ENCODE peak calls at places on chromosomes 7 and 10, in five cellular contexts. R is IMR-90, Q is fibroblast of lung, L is GM23338, U is pancreas. P is an unnamed sample.

GRCh38 chr7:87872356-87872755 is 3.8 kb downstream of the SLC25A40 start:
- DNase-seq in R (no peak), U (no peak), Q (no peak), L (no peak), P (no peak)

GRCh38 chr10:74873803-74874452 is 47.5 kb downstream of the KAT6B start:
- DNase-seq in R (peak), U (no peak), L (no peak), Q (peak), P (no peak)

GRCh38 chr10:91296471-91296870 is 76.0 kb downstream of the PCGF5 start:
- DNase-seq in Q (peak), L (peak), U (no peak), R (no peak), P (no peak)

GRCh38 chr10:112122827-112123226 is 60.7 kb downstream of the GPAM start:
- DNase-seq in R (no peak), Q (no peak), U (no peak), L (no peak), P (no peak)

GRCh38 chr7:84746347-84746746 is 440.5 kb downstream of the SEMA3D start:
- DNase-seq in R (peak), L (no peak), U (no peak), Q (peak), P (no peak)

GRCh38 chr7:137670521-137671064 is 176.2 kb downstream of the DGKI start:
- DNase-seq in U (no peak), L (no peak), R (peak), Q (peak), P (no peak)

GRCh38 chr10:3226960-3227724 is 54.6 kb upstream of the PITRM1 start:
- DNase-seq in Q (peak), L (no peak), U (no peak), R (peak), P (no peak)

GRCh38 chr10:52353960-52354394 is 39.9 kb downstream of the DKK1 start:
- DNase-seq in U (no peak), R (peak), Q (peak), L (no peak), P (no peak)

GRCh38 chr10:118112496-118113125 is 65.9 kb upstream of the RAB11FIP2 start:
- DNase-seq in R (no peak), U (no peak), L (no peak), Q (no peak), P (no peak)

GRCh38 chr10:33211123-33211878 is 123.2 kb downstream of the NRP1 start:
- DNase-seq in R (peak), U (no peak), Q (peak), L (no peak), P (no peak)

GRCh38 chr10:12841826-12842225 is 159.7 kb downstream of the CCDC3 start:
- DNase-seq in L (no peak), U (no peak), R (no peak), Q (no peak), P (no peak)

GRCh38 chr7:47497367-47498096 is 84.4 kb downstream of the TNS3 start:
- DNase-seq in R (no peak), Q (peak), L (no peak), U (no peak), P (no peak)

GRCh38 chr7:105652359-105652993 is 71.2 kb upstream of the EFCAB10 start:
- DNase-seq in R (peak), L (peak), U (peak), Q (peak), P (peak)

GRCh38 chr7:151058766-151059361 is 525 bp upstream of the SLC4A2 start:
- DNase-seq in U (no peak), Q (no peak), L (no peak), R (no peak), P (no peak)

GRCh38 chr10:43965033-43965917 is 316.6 kb upstream of the ZNF32 start:
- DNase-seq in Q (peak), R (peak), L (no peak), U (peak), P (no peak)

GRCh38 chr10:30413996-30414576 is 19.9 kb upstream of the MAP3K8 start:
- DNase-seq in Q (peak), U (no peak), L (peak), R (peak), P (no peak)

GRCh38 chr7:41315764-41316163 is 387.1 kb downstream of the INHBA start:
- DNase-seq in L (peak), R (no peak), U (no peak), Q (no peak), P (no peak)

GRCh38 chr7:134993877-134994456 is 7.7 kb downstream of the AGBL3 start:
- DNase-seq in Q (no peak), R (no peak), U (no peak), L (no peak), P (no peak)

GRCh38 chr7:96686305-96686704 is 23.3 kb downstream of the SEM1 start:
- DNase-seq in L (no peak), R (no peak), Q (no peak), U (no peak), P (no peak)

GRCh38 chr10:91820144-91820543 is 21.9 kb downstream of the TNKS2 start:
- DNase-seq in L (no peak), Q (no peak), U (no peak), R (peak), P (no peak)

GRCh38 chr7:66639773-66640172 is 11.1 kb downstream of the KCTD7 start:
- DNase-seq in R (no peak), U (no peak), L (no peak), Q (no peak), P (no peak)

GRCh38 chr10:48306870-48307531 is 524 bp downstream of the MAPK8 start:
- DNase-seq in L (peak), R (peak), U (peak), Q (peak), P (no peak)

GRCh38 chr10:16923309-16923708 is 106.1 kb upstream of the RSU1 start:
- DNase-seq in U (no peak), Q (no peak), L (no peak), R (no peak), P (no peak)

GRCh38 chr7:28149291-28150101 is 31.1 kb downstream of the JAZF1 start:
- DNase-seq in L (no peak), U (no peak), R (no peak), Q (no peak), P (no peak)
- H3K27ac ChIP-seq in L (no peak), U (no peak), R (no peak), Q (no peak), P (no peak)

GRCh38 chr7:158353606-158354570 is 233.7 kb downstream of the PTPRN2 start:
- DNase-seq in L (peak), U (no peak), R (no peak), Q (no peak), P (no peak)

GRCh38 chr7:158350166-158350900 is 237.3 kb downstream of the PTPRN2 start:
- DNase-seq in L (no peak), Q (no peak), R (no peak), U (no peak), P (no peak)

GRCh38 chr7:158351481-158351880 is 236.1 kb downstream of the PTPRN2 start:
- DNase-seq in L (no peak), U (no peak), R (no peak), Q (no peak), P (no peak)

GRCh38 chr7:158348446-158348845 is 239.2 kb downstream of the PTPRN2 start:
- DNase-seq in R (no peak), L (no peak), Q (no peak), U (no peak), P (no peak)

GRCh38 chr7:158351051-158351450 is 236.6 kb downstream of the PTPRN2 start:
- DNase-seq in R (no peak), L (no peak), U (no peak), Q (no peak), P (no peak)
- H3K27ac ChIP-seq in R (no peak), L (no peak), U (no peak), Q (no peak), P (no peak)

GRCh38 chr10:73424478-73424877 is 8.9 kb downstream of the MSS51 start:
- DNase-seq in U (no peak), R (no peak), Q (no peak), L (no peak), P (no peak)

GRCh38 chr10:73426318-73426717 is 7.0 kb downstream of the MSS51 start:
- DNase-seq in U (no peak), R (no peak), L (no peak), Q (no peak), P (no peak)

GRCh38 chr10:73423309-73423708 is 9.5 kb upstream of the ANXA7 start:
- DNase-seq in R (no peak), U (no peak), Q (no peak), L (no peak), P (no peak)
- H3K27ac ChIP-seq in R (no peak), U (no peak), Q (no peak), L (no peak), P (no peak)

GRCh38 chr7:1085266-1085665 is 2.6 kb upstream of the GPER1 start:
- DNase-seq in Q (no peak), L (no peak), U (no peak), R (no peak), P (no peak)
- H3K27ac ChIP-seq in Q (no peak), L (no peak), U (no peak), R (no peak), P (peak)

GRCh38 chr7:22179442-22179879 is 177.5 kb downstream of the RAPGEF5 start:
- DNase-seq in L (no peak), R (no peak), U (no peak), Q (no peak), P (no peak)
- H3K27ac ChIP-seq in L (no peak), R (no peak), U (no peak), Q (no peak), P (no peak)

DNA sequence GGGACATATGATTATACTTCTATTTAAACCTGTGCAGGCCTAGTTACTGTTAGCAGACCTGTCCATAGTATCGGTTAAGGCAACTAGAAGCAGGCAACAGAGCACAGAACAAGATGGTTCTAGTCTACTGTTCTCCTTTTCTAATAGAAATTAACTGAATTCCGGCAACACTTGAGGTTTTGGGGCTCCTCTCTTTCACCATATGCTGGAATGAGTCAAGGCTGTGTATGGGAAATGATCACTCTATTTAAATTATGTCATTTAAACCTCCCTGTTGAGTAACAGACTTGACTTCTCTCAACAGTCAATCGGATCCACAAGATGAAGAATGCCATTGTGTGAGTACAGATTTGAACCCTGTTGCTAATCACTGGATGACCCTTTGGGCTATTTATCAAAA is 6.2 kb upstream of the OTUD1 start:
- DNase-seq in R (no peak), Q (no peak), U (no peak), L (no peak), P (no peak)
- H3K27ac ChIP-seq in R (no peak), Q (no peak), U (no peak), L (no peak), P (no peak)